ENCODE peak calls at places on chromosomes 3 and 15, in five cellular contexts. J is progenitor cell of endocrine pancreas; R is CD4-positive, alpha-beta T cell; F is mesendoderm; U is pulmonary artery endothelial cell. T is an unnamed sample.

GRCh38 chr3:143170676-143171075 is 51.1 kb downstream of the CHST2 start:
- DNase-seq in J (no peak), R (no peak), F (no peak), U (no peak), T (no peak)

GRCh38 chr3:124779751-124780191 is 49.5 kb downstream of the UMPS start:
- DNase-seq in J (no peak), R (no peak), F (no peak), U (no peak), T (no peak)

GRCh38 chr15:69815793-69816192 is 281.9 kb downstream of the TLE3 start:
- DNase-seq in J (no peak), R (no peak), F (no peak), U (no peak), T (no peak)

GRCh38 chr3:189809583-189809982 is 178.4 kb downstream of the TP63 start:
- DNase-seq in J (no peak), R (no peak), F (no peak), U (no peak), T (no peak)

GRCh38 chr15:52653451-52653964 is 25.7 kb downstream of the ATOSA start:
- DNase-seq in J (no peak), R (no peak), F (peak), U (peak), T (peak)

GRCh38 chr3:8529738-8530525 is 28.3 kb downstream of the LMCD1 start:
- DNase-seq in J (no peak), R (no peak), F (no peak), U (no peak), T (peak)

GRCh38 chr3:33438871-33439270 is 1.3 kb downstream of the UBP1 start:
- DNase-seq in J (no peak), R (no peak), F (no peak), U (no peak), T (no peak)

GRCh38 chr3:12336099-12336498 is 47.2 kb downstream of the PPARG start:
- DNase-seq in J (no peak), R (no peak), F (no peak), U (no peak), T (no peak)

GRCh38 chr15:56732135-56732880 is 1.0 kb downstream of the ZNF280D start:
- DNase-seq in J (no peak), R (no peak), F (peak), U (no peak), T (peak)

GRCh38 chr3:47228088-47228487 is 54.5 kb downstream of the KIF9 start:
- DNase-seq in J (no peak), R (no peak), F (no peak), U (no peak), T (no peak)